ENCODE peak calls at places on chromosomes 7 and 10, in five cellular contexts. I is A549, M is K562, X is HepG2, U is endothelial cell of umbilical vein. G is an unnamed sample.

GRCh38 chr7:111829221-111829620 is 266.9 kb upstream of the IMMP2L start:
- DNase-seq in I (no peak), M (no peak), X (no peak), U (no peak), G (no peak)

GRCh38 chr10:89115876-89116627 is 91.1 kb downstream of the CH25H start:
- DNase-seq in I (peak; percentile 9), M (no peak), X (no peak), U (peak; percentile 56), G (peak; percentile 26)

GRCh38 chr10:48455392-48456151 is 149.1 kb downstream of the MAPK8 start:
- DNase-seq in I (no peak), M (no peak), X (no peak), U (no peak), G (no peak)

GRCh38 chr10:120734476-120735078 is 116.6 kb upstream of the WDR11 start:
- DNase-seq in I (no peak), M (no peak), X (no peak), U (peak; percentile 95), G (no peak)

GRCh38 chr7:47763063-47763974 is 181.4 kb upstream of the TNS3 start:
- DNase-seq in I (peak; percentile 99), M (no peak), X (peak; percentile 100), U (peak; percentile 56), G (no peak)

GRCh38 chr7:18866359-18867036 is 250.9 kb downstream of the TWIST1 start:
- DNase-seq in I (peak; percentile 60), M (no peak), X (no peak), U (peak; percentile 96), G (peak; percentile 89)

GRCh38 chr7:1087462-1087809 is 477 bp upstream of the GPER1 start:
- DNase-seq in I (no peak), M (no peak), X (no peak), U (no peak), G (no peak)

GRCh38 chr7:731440-732085 is 4.5 kb upstream of the PRKAR1B start:
- DNase-seq in I (no peak), M (no peak), X (no peak), U (no peak), G (no peak)

GRCh38 chr7:41880107-41880506 is 177.2 kb upstream of the INHBA start:
- DNase-seq in I (no peak), M (no peak), X (no peak), U (no peak), G (no peak)

GRCh38 chr7:151181011-151181431 is 6.0 kb downstream of the ASB10 start:
- DNase-seq in I (no peak), M (no peak), X (no peak), U (no peak), G (no peak)

GRCh38 chr10:67471022-67471421 is 225.0 kb downstream of the CTNNA3 start:
- DNase-seq in I (no peak), M (no peak), X (no peak), U (no peak), G (peak; percentile 76)

GRCh38 chr7:1669954-1670893 is at the start of gene ELFN1:
- DNase-seq in I (peak; percentile 51), M (peak; percentile 64), X (no peak), U (no peak), G (peak; percentile 50)

GRCh38 chr10:949446-949845 is 17.9 kb upstream of the LARP4B start:
- DNase-seq in I (no peak), M (no peak), X (no peak), U (no peak), G (no peak)

GRCh38 chr10:105044902-105045301 is 403.8 kb downstream of the SORCS3 start:
- DNase-seq in I (no peak), M (no peak), X (no peak), U (no peak), G (no peak)

GRCh38 chr7:50423860-50424259 is 26.3 kb downstream of the FIGNL1 start:
- DNase-seq in I (no peak), M (no peak), X (no peak), U (no peak), G (peak; percentile 85)

GRCh38 chr10:86102446-86102845 is 264.1 kb downstream of the GRID1 start:
- DNase-seq in I (no peak), M (no peak), X (no peak), U (no peak), G (no peak)

GRCh38 chr10:70378122-70378521 is 4.3 kb downstream of the LRRC20 start:
- DNase-seq in I (peak; percentile 81), M (no peak), X (no peak), U (peak; percentile 59), G (no peak)

GRCh38 chr10:119206603-119207366 is 586 bp upstream of the GRK5 start:
- DNase-seq in I (peak; percentile 59), M (peak; percentile 76), X (no peak), U (peak; percentile 77), G (peak; percentile 85)

GRCh38 chr7:80412842-80413241 is 99.0 kb downstream of the GNAT3 start:
- DNase-seq in I (no peak), M (no peak), X (no peak), U (no peak), G (no peak)

GRCh38 chr10:66058594-66058993 is 867.2 kb upstream of the LRRTM3 start:
- DNase-seq in I (no peak), M (no peak), X (no peak), U (no peak), G (no peak)

GRCh38 chr10:119670717-119671116 is 19.5 kb downstream of the BAG3 start:
- DNase-seq in I (no peak), M (no peak), X (no peak), U (no peak), G (no peak)

GRCh38 chr10:21167288-21168010 is 270.3 kb upstream of the NEBL start:
- DNase-seq in I (no peak), M (no peak), X (no peak), U (no peak), G (no peak)

GRCh38 chr7:28507538-28508282 is 95.4 kb downstream of the CREB5 start:
- DNase-seq in I (no peak), M (no peak), X (no peak), U (no peak), G (no peak)

GRCh38 chr7:28512648-28513435 is 100.5 kb downstream of the CREB5 start:
- DNase-seq in I (no peak), M (no peak), X (no peak), U (no peak), G (no peak)

GRCh38 chr7:28505861-28506260 is 93.5 kb downstream of the CREB5 start:
- DNase-seq in I (no peak), M (no peak), X (no peak), U (no peak), G (no peak)

GRCh38 chr7:28510022-28510367 is 97.7 kb downstream of the CREB5 start:
- DNase-seq in I (no peak), M (no peak), X (no peak), U (no peak), G (no peak)

GRCh38 chr7:28509256-28510021 is 97.1 kb downstream of the CREB5 start:
- DNase-seq in I (no peak), M (no peak), X (no peak), U (peak; percentile 73), G (no peak)
- TF ChIP-seq MYC in I (no peak), M (no peak), X (no peak), U (no peak), G (no peak)

GRCh38 chr10:62199584-62199983 is 69.1 kb downstream of the RTKN2 start:
- DNase-seq in I (no peak), M (no peak), X (peak; percentile 11), U (no peak), G (no peak)
- TF ChIP-seq POLR2A in I (no peak), M (no peak), X (no peak), U (no peak), G (no peak)

GRCh38 chr10:94105226-94105625 is 111.5 kb downstream of the PLCE1 start:
- DNase-seq in I (no peak), M (no peak), X (no peak), U (no peak), G (no peak)

GRCh38 chr10:94104316-94105060 is 110.8 kb downstream of the PLCE1 start:
- DNase-seq in I (no peak), M (no peak), X (peak; percentile 5), U (peak; percentile 13), G (no peak)

GRCh38 chr10:94111367-94111766 is 117.6 kb downstream of the PLCE1 start:
- DNase-seq in I (no peak), M (no peak), X (no peak), U (no peak), G (no peak)

GRCh38 chr10:94107191-94107590 is 113.5 kb downstream of the PLCE1 start:
- DNase-seq in I (no peak), M (no peak), X (no peak), U (no peak), G (no peak)

DNA sequence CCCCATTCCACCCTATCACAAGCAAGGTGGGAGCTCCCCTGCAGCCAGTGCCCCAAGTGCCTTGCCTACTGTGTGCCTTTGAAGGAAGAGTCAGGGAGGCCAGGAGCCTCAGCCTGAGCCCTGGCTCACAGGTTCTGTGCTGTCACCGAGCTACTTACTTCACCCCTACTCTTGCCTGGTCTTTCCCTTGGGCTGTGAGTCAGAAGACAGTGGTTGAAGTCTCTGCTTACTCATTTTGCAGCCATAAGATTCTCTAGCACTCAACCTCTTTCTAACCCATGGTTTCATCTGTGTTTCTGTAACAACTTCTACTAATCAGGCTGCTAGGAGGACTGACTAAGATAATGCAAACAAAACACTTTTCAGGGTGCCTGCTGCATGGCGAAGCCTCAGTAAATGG is 114.5 kb downstream of the PLCE1 start:
- DNase-seq in I (peak; percentile 35), M (no peak), X (no peak), U (no peak), G (no peak)
- TF ChIP-seq MYC in I (no peak), M (no peak), X (no peak), U (no peak), G (no peak)

GRCh38 chr10:91410638-91411367 is 659 bp downstream of the HECTD2 start:
- DNase-seq in I (no peak), M (peak; percentile 31), X (no peak), U (peak; percentile 57), G (peak; percentile 9)

GRCh38 chr10:91409869-91410637 is at the start of gene HECTD2:
- DNase-seq in I (peak; percentile 82), M (peak; percentile 82), X (peak; percentile 49), U (peak; percentile 72), G (peak; percentile 88)

GRCh38 chr10:91412688-91413087 is 2.5 kb downstream of the HECTD2 start:
- DNase-seq in I (no peak), M (no peak), X (no peak), U (no peak), G (no peak)

GRCh38 chr10:91406322-91406721 is 3.8 kb upstream of the HECTD2 start:
- DNase-seq in I (no peak), M (no peak), X (no peak), U (no peak), G (no peak)

DNA sequence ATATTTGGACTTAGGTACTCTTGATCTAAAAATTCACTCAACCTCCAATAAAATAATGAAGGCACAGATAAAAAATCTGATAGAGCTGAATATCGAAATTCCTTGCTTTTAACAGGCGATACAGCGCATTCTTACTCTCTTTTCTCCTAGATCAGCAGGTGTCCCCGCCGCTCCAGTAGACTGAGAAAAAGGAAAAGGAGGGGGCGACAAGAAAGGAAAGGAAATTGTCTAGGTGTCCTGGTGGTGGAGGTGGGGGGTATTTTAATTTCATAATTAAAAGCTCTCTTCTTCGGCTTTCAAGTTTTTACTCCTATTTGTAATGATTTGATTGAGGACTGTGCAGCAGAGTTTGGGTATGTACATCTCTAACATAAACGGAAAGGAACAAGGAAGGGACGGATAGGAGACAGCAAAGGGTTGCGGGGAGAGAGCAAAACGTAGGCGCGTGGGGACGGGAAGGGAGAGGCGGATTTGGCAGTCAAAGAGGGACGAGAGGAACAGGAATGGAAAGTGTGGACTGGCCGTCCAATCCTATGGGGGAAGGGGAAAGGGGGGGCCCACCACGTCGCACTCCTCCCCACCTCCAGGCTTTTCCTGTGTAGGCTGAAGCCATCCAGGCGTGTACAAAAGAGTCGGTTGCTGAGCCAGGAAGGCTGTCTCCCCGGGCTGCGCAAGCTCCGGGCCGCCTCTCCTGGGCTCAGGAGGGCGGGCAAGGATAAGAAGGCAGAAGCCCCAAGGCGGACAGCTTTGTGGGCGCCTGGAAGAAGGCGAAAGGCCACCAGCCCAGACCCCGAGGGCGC is 875 bp upstream of the HECTD2 start:
- DNase-seq in I (peak; percentile 86), M (peak; percentile 27), X (peak; percentile 53), U (peak; percentile 87), G (peak; percentile 76)
- TF ChIP-seq POLR2A in I (peak; percentile 76), M (no peak), X (no peak), U (peak; percentile 94), G (no peak)

G was measured in NB4.